ENCODE peak calls at places on chromosomes 13 and 19, in four cellular contexts. N is HFFc6, H is Caco-2, S is suprapubic skin. Q is an unnamed sample.

GRCh38 chr19:15404780-15405211 is 14.0 kb downstream of the AKAP8L start:
- DNase-seq in S (no peak), N (no peak), H (no peak), Q (no peak)

GRCh38 chr19:5103812-5104410 is 135.0 kb downstream of the KDM4B start:
- DNase-seq in H (no peak), N (no peak), S (no peak), Q (no peak)

GRCh38 chr13:54486421-54487166 is 1458.0 kb downstream of the OLFM4 start:
- DNase-seq in S (no peak), H (no peak), N (no peak), Q (no peak)

GRCh38 chr13:82833928-82834327 is 1048.3 kb downstream of the SLITRK1 start:
- DNase-seq in S (no peak), H (no peak), N (peak), Q (no peak)

GRCh38 chr19:15187026-15188007 is 13.5 kb downstream of the NOTCH3 start:
- DNase-seq in N (no peak), S (no peak), H (peak), Q (no peak)

GRCh38 chr19:16741084-16741483 is 21.4 kb downstream of the NWD1 start:
- DNase-seq in S (no peak), N (no peak), H (no peak), Q (no peak)

GRCh38 chr13:98386632-98387031 is 190.3 kb downstream of the STK24 start:
- DNase-seq in N (no peak), S (no peak), H (no peak), Q (no peak)

GRCh38 chr19:40519352-40520322 is 52.8 kb downstream of the SPTBN4 start:
- DNase-seq in N (no peak), H (peak), S (no peak), Q (no peak)

GRCh38 chr19:38658462-38659306 is 11.2 kb downstream of the ACTN4 start:
- DNase-seq in N (peak), S (no peak), H (peak), Q (no peak)

GRCh38 chr13:103731959-103732358 is 665.7 kb upstream of the SLC10A2 start:
- DNase-seq in N (no peak), S (no peak), H (no peak), Q (no peak)

GRCh38 chr13:57846600-57847173 is 215.1 kb downstream of the PCDH17 start:
- DNase-seq in S (no peak), H (no peak), N (no peak), Q (no peak)

GRCh38 chr19:45542234-45542668 is 35.0 kb downstream of the VASP start:
- DNase-seq in H (no peak), S (no peak), N (no peak), Q (no peak)

GRCh38 chr13:79710376-79710775 is 229.4 kb downstream of the NDFIP2 start:
- DNase-seq in N (peak), H (no peak), S (no peak), Q (no peak)

GRCh38 chr13:96984061-96984508 is 10.2 kb downstream of the OXGR1 start:
- DNase-seq in S (no peak), H (peak), N (no peak), Q (no peak)

GRCh38 chr13:23945612-23946011 is 48.3 kb upstream of the C1QTNF9B start:
- DNase-seq in S (no peak), N (no peak), H (no peak), Q (no peak)

Q was measured in stimulated activated CD4-positive, alpha-beta T cell treated with anti-CD3 and anti-CD28 coated beads, TNF-alpha, amount 100 ng/mL, for 1 hour.